ENCODE peak calls at places on chromosomes 13 and 19, in nine cellular contexts. I is heart left ventricle, J is dorsolateral prefrontal cortex, T is nephron progenitor cell, R is choroid plexus epithelial cell, E is cardiac fibroblast, B is fibroblast of mammary gland, Z is GM10248, Y is lower leg skin. L is an unnamed sample.

GRCh38 chr19:36041831-36042230 is 9.2 kb upstream of the CLIP3 start:
- DNase-seq in I (no peak), J (no peak), T (no peak), R (peak), E (peak), B (peak), Z (no peak), Y (no peak), L (no peak)

GRCh38 chr13:20848944-20849343 is 53.6 kb downstream of the XPO4 start:
- DNase-seq in I (no peak), J (no peak), T (no peak), R (no peak), E (no peak), B (no peak), Z (no peak), Y (no peak), L (no peak)

GRCh38 chr13:20801704-20802103 is 27.9 kb upstream of the EEF1AKMT1 start:
- DNase-seq in I (no peak), J (no peak), T (no peak), R (no peak), E (no peak), B (no peak), Z (no peak), Y (no peak), L (no peak)

GRCh38 chr13:113390874-113391497 is 27.1 kb upstream of the GRTP1 start:
- DNase-seq in I (no peak), J (no peak), T (no peak), R (no peak), E (no peak), B (no peak), Z (no peak), Y (no peak), L (no peak)

GRCh38 chr19:46413262-46414031 is at the start of gene CCDC8:
- DNase-seq in I (peak), J (no peak), T (peak), R (peak), E (peak), B (peak), Z (no peak), Y (no peak), L (peak)

GRCh38 chr13:94524407-94524806 is 44.9 kb upstream of the DCT start:
- DNase-seq in I (no peak), J (no peak), T (no peak), R (no peak), E (no peak), B (no peak), Z (no peak), Y (no peak), L (no peak)

GRCh38 chr13:20738616-20739015 is 35.1 kb downstream of the IL17D start:
- DNase-seq in I (no peak), J (no peak), T (no peak), R (no peak), E (no peak), B (no peak), Z (no peak), Y (no peak), L (no peak)

GRCh38 chr19:41462497-41462896 is 19.5 kb downstream of the ERICH4 start:
- DNase-seq in I (no peak), J (no peak), T (no peak), R (no peak), E (no peak), B (no peak), Z (no peak), Y (no peak), L (peak)

GRCh38 chr13:86563308-86563707 is 764.1 kb upstream of the SLITRK6 start:
- DNase-seq in I (no peak), J (no peak), T (no peak), R (peak), E (no peak), B (peak), Z (no peak), Y (no peak), L (no peak)

GRCh38 chr19:32018014-32018413 is 327.4 kb upstream of the ZNF507 start:
- DNase-seq in I (no peak), J (no peak), T (no peak), R (peak), E (no peak), B (peak), Z (no peak), Y (no peak), L (no peak)

GRCh38 chr13:112710855-112711527 is 21.2 kb downstream of the ATP11A start:
- DNase-seq in I (peak), J (no peak), T (no peak), R (no peak), E (no peak), B (no peak), Z (no peak), Y (no peak), L (no peak)

GRCh38 chr13:109785892-109786450 is 412 bp downstream of the IRS2 start:
- DNase-seq in I (peak), J (no peak), T (no peak), R (no peak), E (no peak), B (no peak), Z (no peak), Y (no peak), L (no peak)

GRCh38 chr13:29702912-29703351 is 107.4 kb upstream of the SLC7A1 start:
- DNase-seq in I (peak), J (no peak), T (peak), R (peak), E (peak), B (peak), Z (no peak), Y (peak), L (no peak)

GRCh38 chr13:31742102-31742695 is 2.9 kb downstream of the RXFP2 start:
- DNase-seq in I (peak), J (peak), T (peak), R (peak), E (peak), B (peak), Z (peak), Y (peak), L (no peak)

GRCh38 chr13:75299913-75300862 is 181.8 kb downstream of the TBC1D4 start:
- DNase-seq in I (no peak), J (no peak), T (no peak), R (peak), E (peak), B (peak), Z (no peak), Y (no peak), L (no peak)

GRCh38 chr13:45361596-45362206 is 20.7 kb upstream of the TPT1 start:
- DNase-seq in I (no peak), J (no peak), T (no peak), R (no peak), E (peak), B (peak), Z (no peak), Y (no peak), L (no peak)

GRCh38 chr13:110447058-110447511 is 114.4 kb downstream of the RAB20 start:
- DNase-seq in I (no peak), J (no peak), T (no peak), R (peak), E (no peak), B (peak), Z (peak), Y (no peak), L (no peak)

GRCh38 chr19:51034704-51035103 is at the start of gene KLK12:
- DNase-seq in I (no peak), J (no peak), T (no peak), R (no peak), E (no peak), B (no peak), Z (no peak), Y (no peak), L (no peak)

GRCh38 chr13:29654807-29655547 is 59.5 kb upstream of the SLC7A1 start:
- DNase-seq in I (no peak), J (no peak), T (no peak), R (no peak), E (peak), B (peak), Z (no peak), Y (no peak), L (no peak)

GRCh38 chr13:48776396-48776795 is 122.7 kb downstream of the CYSLTR2 start:
- DNase-seq in I (no peak), J (no peak), T (no peak), R (peak), E (peak), B (peak), Z (no peak), Y (no peak), L (no peak)

GRCh38 chr19:39398297-39398864 is 7.2 kb downstream of the MED29 start:
- DNase-seq in I (peak), J (no peak), T (no peak), R (peak), E (peak), B (peak), Z (no peak), Y (peak), L (no peak)

GRCh38 chr19:42412223-42412622 is 15.0 kb downstream of the LIPE start:
- DNase-seq in I (no peak), J (no peak), T (peak), R (no peak), E (no peak), B (no peak), Z (no peak), Y (no peak), L (no peak)

GRCh38 chr13:49400755-49401659 is 42.9 kb downstream of the CAB39L start:
- DNase-seq in I (no peak), J (no peak), T (no peak), R (peak), E (peak), B (peak), Z (no peak), Y (peak), L (no peak)

GRCh38 chr19:49807888-49808675 is 5.0 kb downstream of the FUZ start:
- DNase-seq in I (peak), J (no peak), T (no peak), R (no peak), E (no peak), B (no peak), Z (no peak), Y (no peak), L (no peak)

GRCh38 chr19:49811328-49811727 is 1.8 kb downstream of the FUZ start:
- DNase-seq in I (no peak), J (no peak), T (no peak), R (no peak), E (no peak), B (no peak), Z (no peak), Y (no peak), L (no peak)

GRCh38 chr19:49809987-49810389 is 3.1 kb downstream of the FUZ start:
- DNase-seq in I (no peak), J (no peak), T (no peak), R (no peak), E (no peak), B (no peak), Z (no peak), Y (no peak), L (no peak)

GRCh38 chr19:49808762-49809154 is 4.3 kb downstream of the FUZ start:
- DNase-seq in I (peak), J (peak), T (peak), R (peak), E (peak), B (peak), Z (peak), Y (peak), L (peak)

DNA sequence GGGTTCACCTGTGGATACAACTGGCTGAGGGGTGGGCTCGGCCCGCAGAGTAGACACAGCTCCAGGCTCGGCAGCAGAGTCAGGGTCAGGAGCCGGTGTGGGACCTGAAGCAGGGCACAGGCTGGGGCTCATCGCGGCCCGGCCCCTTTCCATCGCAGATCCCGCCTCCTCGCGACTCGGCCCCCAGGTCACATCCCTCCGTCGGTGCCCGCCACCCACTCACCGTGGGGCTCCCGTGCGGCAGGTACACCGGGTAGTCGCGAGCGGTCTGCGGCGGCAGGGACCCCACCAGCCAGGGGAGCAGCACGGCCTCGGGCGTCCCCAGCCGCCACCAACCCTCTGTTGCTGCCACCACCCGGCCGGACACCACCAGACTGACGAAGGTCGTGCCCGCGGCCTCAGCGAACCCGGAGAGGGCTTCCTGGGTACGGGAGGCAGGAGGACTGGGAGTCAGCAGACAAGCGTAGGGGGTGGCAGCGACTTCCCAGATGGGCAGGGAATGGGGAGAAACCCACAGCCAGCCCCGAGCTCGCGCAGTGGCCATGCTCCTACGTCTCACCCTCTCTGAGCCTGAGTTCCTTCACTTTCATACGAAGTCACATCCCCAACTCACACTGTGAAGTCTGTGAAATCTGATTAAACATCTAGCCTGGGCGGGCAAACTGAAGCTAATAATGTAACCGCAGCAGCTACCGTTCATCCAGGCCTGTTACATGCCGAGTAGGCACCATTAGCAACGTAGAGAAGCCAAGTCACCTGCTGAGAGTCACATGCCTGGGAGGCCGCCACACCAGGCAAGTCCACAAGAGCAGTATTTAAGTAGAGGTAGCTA is 3.7 kb downstream of the FUZ start:
- DNase-seq in I (peak), J (peak), T (peak), R (peak), E (no peak), B (no peak), Z (no peak), Y (peak), L (no peak)
- TF ChIP-seq CTCF in I (peak), J (peak), T (no peak), R (no peak), E (no peak), B (no peak), Z (no peak), Y (no peak), L (peak)

GRCh38 chr13:96229356-96229755 is 139.4 kb downstream of the HS6ST3 start:
- DNase-seq in I (no peak), J (no peak), T (no peak), R (peak), E (peak), B (peak), Z (peak), Y (no peak), L (no peak)
- TF ChIP-seq CTCF in I (no peak), J (no peak), T (peak), R (peak), E (peak), B (peak), Z (peak), Y (no peak), L (peak)

GRCh38 chr19:49595819-49596404 is 4.9 kb downstream of the PRR12 start:
- DNase-seq in I (no peak), J (peak), T (no peak), R (no peak), E (no peak), B (no peak), Z (no peak), Y (no peak), L (no peak)

GRCh38 chr19:49597703-49597974 is 6.7 kb downstream of the PRR12 start:
- DNase-seq in I (no peak), J (no peak), T (no peak), R (no peak), E (no peak), B (no peak), Z (no peak), Y (no peak), L (no peak)

GRCh38 chr19:49595006-49595818 is 4.2 kb downstream of the PRR12 start:
- DNase-seq in I (peak), J (no peak), T (no peak), R (no peak), E (no peak), B (no peak), Z (no peak), Y (no peak), L (no peak)

GRCh38 chr19:49596954-49597702 is 6.1 kb downstream of the PRR12 start:
- DNase-seq in I (no peak), J (no peak), T (no peak), R (no peak), E (no peak), B (no peak), Z (no peak), Y (no peak), L (no peak)

GRCh38 chr19:49596407-49596806 is 5.4 kb downstream of the PRR12 start:
- DNase-seq in I (no peak), J (no peak), T (no peak), R (no peak), E (no peak), B (no peak), Z (no peak), Y (no peak), L (no peak)
- TF ChIP-seq CTCF in I (no peak), J (no peak), T (no peak), R (no peak), E (no peak), B (no peak), Z (no peak), Y (no peak), L (no peak)

GRCh38 chr19:676343-677105 is at the start of gene FSTL3:
- DNase-seq in I (no peak), J (no peak), T (peak), R (no peak), E (peak), B (no peak), Z (no peak), Y (no peak), L (peak)

GRCh38 chr19:676007-676342 is 217 bp upstream of the FSTL3 start:
- DNase-seq in I (no peak), J (no peak), T (no peak), R (no peak), E (no peak), B (no peak), Z (no peak), Y (no peak), L (no peak)

GRCh38 chr19:664913-665443 is 2.0 kb upstream of the RNF126 start:
- DNase-seq in I (peak), J (peak), T (peak), R (peak), E (peak), B (peak), Z (peak), Y (peak), L (peak)

GRCh38 chr19:674282-675151 is 1.7 kb upstream of the FSTL3 start:
- DNase-seq in I (no peak), J (no peak), T (no peak), R (no peak), E (no peak), B (no peak), Z (no peak), Y (no peak), L (no peak)

GRCh38 chr19:670609-671075 is 5.5 kb upstream of the FSTL3 start:
- DNase-seq in I (no peak), J (no peak), T (no peak), R (no peak), E (no peak), B (no peak), Z (no peak), Y (no peak), L (no peak)
- TF ChIP-seq CTCF in I (no peak), J (no peak), T (no peak), R (peak), E (peak), B (no peak), Z (no peak), Y (no peak), L (no peak)

DNA sequence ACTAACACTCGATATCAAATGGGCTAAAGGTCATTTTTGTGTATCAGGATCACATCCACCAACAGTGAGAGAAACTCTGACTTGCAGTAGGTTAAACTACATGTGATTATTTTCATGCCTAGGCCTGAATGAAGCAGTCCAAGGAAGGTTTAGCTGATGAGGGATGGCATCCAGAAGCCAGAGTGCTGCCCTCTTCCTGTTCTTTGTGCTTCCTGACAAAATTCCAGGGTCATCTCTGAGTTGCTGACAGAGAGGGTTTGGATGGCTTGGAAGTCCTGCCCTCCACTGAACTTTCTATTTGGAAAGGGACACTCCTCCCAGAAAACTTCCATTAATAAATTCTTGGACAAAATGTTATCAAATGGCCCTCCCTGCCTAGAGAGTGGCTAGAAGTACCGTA is 728.3 kb upstream of the SLC10A2 start:
- DNase-seq in I (no peak), J (no peak), T (no peak), R (no peak), E (no peak), B (no peak), Z (no peak), Y (no peak), L (no peak)
- TF ChIP-seq CTCF in I (no peak), J (no peak), T (no peak), R (no peak), E (no peak), B (no peak), Z (no peak), Y (no peak), L (no peak)

GRCh38 chr19:48750771-48751504 is 1.5 kb downstream of the FUT1 start:
- DNase-seq in I (no peak), J (no peak), T (no peak), R (no peak), E (no peak), B (no peak), Z (no peak), Y (no peak), L (no peak)

GRCh38 chr19:48750351-48750750 is 2.1 kb downstream of the FUT1 start:
- DNase-seq in I (no peak), J (no peak), T (no peak), R (no peak), E (no peak), B (no peak), Z (no peak), Y (no peak), L (no peak)

GRCh38 chr19:48751835-48752510 is 468 bp downstream of the FUT1 start:
- DNase-seq in I (no peak), J (peak), T (no peak), R (no peak), E (no peak), B (no peak), Z (no peak), Y (no peak), L (no peak)

GRCh38 chr19:48754950-48755645 is at the start of gene FGF21:
- DNase-seq in I (peak), J (no peak), T (no peak), R (no peak), E (no peak), B (no peak), Z (no peak), Y (no peak), L (no peak)

DNA sequence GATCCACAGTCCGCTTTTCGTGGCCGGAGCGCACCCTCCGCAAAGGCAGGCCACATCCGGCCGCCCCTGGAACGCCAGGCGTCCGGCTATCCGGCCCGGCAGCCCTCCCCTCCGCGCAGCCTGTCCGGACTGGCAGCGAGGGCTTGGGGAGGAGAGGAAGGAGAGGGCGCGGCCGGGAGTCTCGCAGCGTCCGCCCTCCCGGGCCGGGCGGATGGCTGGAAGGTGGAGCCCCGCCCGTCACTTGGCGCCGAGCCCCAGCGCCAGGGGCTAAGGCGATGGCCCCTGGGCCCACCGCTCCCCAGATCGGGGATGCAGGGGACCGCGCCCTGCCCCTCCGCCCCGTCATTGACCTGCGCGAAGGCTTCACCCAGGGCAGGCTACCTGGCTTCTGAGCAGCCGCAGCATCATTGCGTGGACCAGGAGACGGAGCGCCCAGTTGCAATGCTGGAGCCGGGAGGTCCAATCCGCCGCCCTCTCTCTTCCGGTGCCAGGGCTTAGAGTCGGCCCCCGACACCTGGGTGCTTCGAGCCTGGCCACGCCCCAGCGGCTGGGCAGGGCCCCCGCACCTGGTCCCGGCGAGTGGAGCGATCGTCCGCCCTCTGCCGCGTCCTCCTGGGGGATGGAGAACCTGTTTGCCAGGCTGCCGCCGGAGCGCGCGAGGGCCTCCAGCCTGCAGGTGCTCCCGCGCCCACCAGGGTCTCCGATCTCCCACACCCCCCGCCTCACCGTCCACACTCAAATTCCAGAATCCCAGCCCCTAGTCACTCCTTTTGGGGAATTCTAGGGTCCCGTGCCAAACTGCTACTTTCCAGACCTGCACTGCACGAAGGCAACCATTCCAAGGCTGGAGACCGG is at the start of gene FUT1:
- DNase-seq in I (peak), J (peak), T (peak), R (no peak), E (peak), B (no peak), Z (no peak), Y (no peak), L (no peak)
- TF ChIP-seq CTCF in I (no peak), J (no peak), T (peak), R (no peak), E (no peak), B (no peak), Z (no peak), Y (no peak), L (no peak)